ENCODE peak calls at places on chromosome 1, in ten cellular contexts. D is psoas muscle; T is AG20443; Z is T-helper 17 cell; J is astrocyte of the cerebellum; S is HFF-Myc; L is head of caudate nucleus; W is progenitor cell of endocrine pancreas; R is stimulated activated CD4-positive, alpha-beta T cell treated with anti-CD3 and anti-CD28 coated beads, Interleukin-4, amount 100 ng/mL, for 1 hour; F is AG09309. V is an unnamed sample.

GRCh38 chr1:219302697-219303096 is 129.0 kb downstream of the LYPLAL1 start:
- DNase-seq in D (no peak), T (no peak), Z (no peak), J (no peak), S (no peak), L (no peak), W (no peak), R (no peak), F (no peak), V (no peak)

GRCh38 chr1:74713849-74714248 is 19.0 kb downstream of the CRYZ start:
- DNase-seq in D (no peak), T (no peak), Z (no peak), J (no peak), S (no peak), L (no peak), W (no peak), R (no peak), F (no peak), V (no peak)

GRCh38 chr1:240232548-240232947 is 140.9 kb downstream of the FMN2 start:
- DNase-seq in D (no peak), T (peak), Z (no peak), J (peak), S (no peak), L (no peak), W (no peak), R (no peak), F (peak), V (no peak)

GRCh38 chr1:65207317-65207716 is 59.3 kb downstream of the AK4 start:
- DNase-seq in D (no peak), T (peak), Z (no peak), J (no peak), S (peak), L (no peak), W (no peak), R (no peak), F (no peak), V (no peak)

GRCh38 chr1:59046730-59047157 is 250.2 kb upstream of the FGGY start:
- DNase-seq in D (no peak), T (no peak), Z (no peak), J (no peak), S (no peak), L (no peak), W (no peak), R (peak), F (no peak), V (no peak)

GRCh38 chr1:153985984-153986761 is at the start of gene RAB13:
- DNase-seq in D (peak), T (peak), Z (no peak), J (no peak), S (peak), L (peak), W (peak), R (no peak), F (peak), V (no peak)

GRCh38 chr1:87134061-87134460 is 194.6 kb upstream of the LMO4 start:
- DNase-seq in D (no peak), T (peak), Z (no peak), J (no peak), S (no peak), L (peak), W (no peak), R (no peak), F (no peak), V (no peak)

GRCh38 chr1:37238376-37239224 is 204.3 kb upstream of the GRIK3 start:
- DNase-seq in D (no peak), T (no peak), Z (no peak), J (no peak), S (no peak), L (peak), W (no peak), R (no peak), F (no peak), V (peak)

GRCh38 chr1:109892476-109893368 is 17.9 kb upstream of the CSF1 start:
- DNase-seq in D (no peak), T (no peak), Z (no peak), J (no peak), S (no peak), L (no peak), W (no peak), R (no peak), F (no peak), V (no peak)

GRCh38 chr1:10193340-10193739 is 17.0 kb upstream of the KIF1B start:
- DNase-seq in D (no peak), T (no peak), Z (no peak), J (no peak), S (no peak), L (no peak), W (no peak), R (no peak), F (no peak), V (no peak)

GRCh38 chr1:171740987-171741871 is 636 bp downstream of the VAMP4 start:
- DNase-seq in D (peak), T (peak), Z (no peak), J (no peak), S (no peak), L (peak), W (no peak), R (peak), F (no peak), V (no peak)

GRCh38 chr1:5238351-5239123 is 584.1 kb downstream of the AJAP1 start:
- DNase-seq in D (no peak), T (no peak), Z (no peak), J (no peak), S (no peak), L (no peak), W (no peak), R (no peak), F (no peak), V (no peak)

GRCh38 chr1:939511-940107 is 15.9 kb downstream of the SAMD11 start:
- DNase-seq in D (no peak), T (no peak), Z (no peak), J (no peak), S (no peak), L (no peak), W (no peak), R (no peak), F (no peak), V (no peak)

GRCh38 chr1:15038232-15039016 is 115.1 kb upstream of the TMEM51 start:
- DNase-seq in D (no peak), T (no peak), Z (no peak), J (no peak), S (no peak), L (no peak), W (no peak), R (no peak), F (no peak), V (no peak)

GRCh38 chr1:47440052-47440848 is 2.4 kb downstream of the FOXD2 start:
- DNase-seq in D (no peak), T (no peak), Z (no peak), J (no peak), S (no peak), L (no peak), W (no peak), R (no peak), F (no peak), V (no peak)

GRCh38 chr1:28309702-28310101 is 19.1 kb upstream of the MED18 start:
- DNase-seq in D (no peak), T (no peak), Z (no peak), J (no peak), S (no peak), L (no peak), W (no peak), R (no peak), F (no peak), V (no peak)

GRCh38 chr1:244409648-244410164 is 42.0 kb downstream of the ADSS2 start:
- DNase-seq in D (no peak), T (no peak), Z (no peak), J (no peak), S (no peak), L (no peak), W (no peak), R (no peak), F (no peak), V (no peak)

GRCh38 chr1:53500184-53501064 is 41.2 kb downstream of the DMRTB1 start:
- DNase-seq in D (no peak), T (no peak), Z (no peak), J (no peak), S (no peak), L (no peak), W (no peak), R (no peak), F (no peak), V (no peak)

GRCh38 chr1:15236226-15237145 is 10.5 kb upstream of the FHAD1 start:
- DNase-seq in D (no peak), T (no peak), Z (no peak), J (no peak), S (no peak), L (no peak), W (no peak), R (no peak), F (no peak), V (no peak)

GRCh38 chr1:77039739-77040138 is 172.5 kb downstream of the ST6GALNAC5 start:
- DNase-seq in D (peak), T (peak), Z (no peak), J (peak), S (peak), L (peak), W (no peak), R (no peak), F (peak), V (no peak)

GRCh38 chr1:66166746-66167145 is 367.2 kb upstream of the SGIP1 start:
- DNase-seq in D (no peak), T (no peak), Z (no peak), J (peak), S (no peak), L (no peak), W (no peak), R (no peak), F (no peak), V (no peak)

GRCh38 chr1:116762781-116763115 is 8.5 kb downstream of the CD2 start:
- DNase-seq in D (no peak), T (no peak), Z (no peak), J (no peak), S (no peak), L (no peak), W (no peak), R (no peak), F (no peak), V (no peak)

GRCh38 chr1:20322825-20323612 is 32.3 kb downstream of the VWA5B1 start:
- DNase-seq in D (no peak), T (no peak), Z (no peak), J (no peak), S (no peak), L (no peak), W (no peak), R (peak), F (peak), V (no peak)

GRCh38 chr1:216750031-216750627 is 26.9 kb upstream of the ESRRG start:
- DNase-seq in D (no peak), T (peak), Z (no peak), J (peak), S (peak), L (peak), W (peak), R (no peak), F (no peak), V (peak)

GRCh38 chr1:61641578-61642336 is 83.2 kb downstream of the TM2D1 start:
- DNase-seq in D (peak), T (peak), Z (peak), J (peak), S (no peak), L (peak), W (peak), R (peak), F (peak), V (no peak)

GRCh38 chr1:211514030-211514754 is 22.2 kb upstream of the RD3 start:
- DNase-seq in D (peak), T (peak), Z (peak), J (peak), S (peak), L (peak), W (peak), R (peak), F (peak), V (peak)